ENCODE peak calls at places on chromosomes 2 and 18, in seven cellular contexts. D is suprapubic skin, C is tibial nerve, N is A549, O is sigmoid colon, K is transverse colon, R is K562. A is an unnamed sample.
A peak's percentile ranks its signal among the peaks of the same experiment; 100 is the strongest.

GRCh38 chr2:24491626-24492282 is 700 bp downstream of the NCOA1 start:
- DNase-seq in D (peak; percentile 80), C (peak; percentile 21), N (peak; percentile 52), O (peak; percentile 79), K (peak; percentile 51), R (peak; percentile 67), A (peak; percentile 65)

GRCh38 chr2:64595397-64596160 is 58.1 kb downstream of the SERTAD2 start:
- DNase-seq in D (no peak), C (no peak), N (no peak), O (no peak), K (peak; percentile 34), R (peak; percentile 32), A (no peak)

GRCh38 chr2:217054791-217055190 is 194.9 kb upstream of the TNP1 start:
- DNase-seq in D (no peak), C (no peak), N (no peak), O (no peak), K (no peak), R (no peak), A (no peak)

GRCh38 chr2:66938471-66938967 is 458.6 kb upstream of the ETAA1 start:
- DNase-seq in D (no peak), C (no peak), N (no peak), O (no peak), K (no peak), R (no peak), A (no peak)

GRCh38 chr2:128446049-128446811 is 127.6 kb upstream of the HS6ST1 start:
- DNase-seq in D (peak; percentile 69), C (no peak), N (no peak), O (peak; percentile 46), K (no peak), R (no peak), A (no peak)

GRCh38 chr2:238601433-238602222 is 174.9 kb downstream of the ASB1 start:
- DNase-seq in D (no peak), C (peak; percentile 37), N (no peak), O (peak; percentile 92), K (peak; percentile 19), R (no peak), A (no peak)

GRCh38 chr2:234496835-234497591 is at the start of gene ARL4C:
- DNase-seq in D (no peak), C (no peak), N (no peak), O (peak; percentile 80), K (peak; percentile 66), R (peak; percentile 85), A (no peak)

GRCh38 chr2:141035846-141036420 is 1094.9 kb downstream of the LRP1B start:
- DNase-seq in D (no peak), C (no peak), N (no peak), O (no peak), K (no peak), R (no peak), A (no peak)

GRCh38 chr18:78753240-78753639 is 226.4 kb upstream of the SALL3 start:
- DNase-seq in D (peak; percentile 65), C (no peak), N (no peak), O (no peak), K (no peak), R (no peak), A (no peak)

GRCh38 chr2:173401716-173402326 is 47.1 kb downstream of the CDCA7 start:
- DNase-seq in D (no peak), C (no peak), N (no peak), O (no peak), K (no peak), R (no peak), A (no peak)

GRCh38 chr18:58045265-58046086 is 1.4 kb downstream of the NEDD4L start:
- DNase-seq in D (peak; percentile 81), C (no peak), N (no peak), O (no peak), K (peak; percentile 78), R (no peak), A (peak; percentile 41)

DNA sequence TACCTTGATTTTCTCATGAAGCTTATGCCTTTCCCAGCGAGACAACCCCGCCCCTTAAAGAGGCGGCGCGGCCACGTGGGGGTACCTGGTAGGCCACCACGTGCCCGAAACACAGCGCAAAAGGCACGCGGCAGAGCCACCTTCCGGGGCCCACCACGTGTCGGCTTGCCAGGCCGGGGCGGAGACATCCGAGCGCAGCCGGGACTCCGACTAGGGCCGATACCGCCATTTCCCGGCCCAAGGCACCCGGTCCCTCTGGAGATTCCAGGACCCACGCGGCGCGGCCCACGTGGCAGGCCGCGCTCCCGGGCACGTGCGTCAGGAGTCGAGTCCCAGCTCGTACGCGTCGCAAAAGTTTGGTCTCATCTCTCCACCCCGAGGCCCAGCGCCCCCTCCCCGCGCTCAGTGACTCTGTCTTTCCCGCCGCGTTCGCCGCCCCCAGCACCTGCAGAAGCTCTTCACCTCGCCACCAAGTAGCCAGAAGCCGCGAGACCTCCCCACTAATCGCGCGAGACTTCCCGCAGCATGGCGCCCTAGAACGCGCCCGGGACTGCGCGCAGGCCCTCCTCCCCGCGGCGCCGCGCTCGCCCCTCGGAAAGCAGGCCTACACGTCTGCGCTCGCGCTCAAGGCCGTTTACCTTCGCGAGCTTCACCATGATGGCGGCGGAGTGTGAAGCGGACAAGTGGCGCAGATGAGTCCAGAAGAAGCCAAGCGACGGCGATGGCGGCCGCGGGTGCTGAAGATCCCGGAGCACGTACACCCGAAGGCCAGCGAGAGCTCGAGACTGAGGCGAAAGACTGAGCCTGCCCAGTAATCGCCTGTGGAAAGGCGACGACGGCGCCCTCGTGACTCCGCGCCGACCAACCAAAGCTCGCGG is at the start of gene NCL:
- DNase-seq in D (peak; percentile 91), C (peak; percentile 73), N (peak; percentile 46), O (peak; percentile 99), K (peak; percentile 99), R (peak; percentile 60), A (peak; percentile 84)
- TF ChIP-seq EP300 in D (no peak), C (no peak), N (no peak), O (no peak), K (no peak), R (no peak), A (no peak)

DNA sequence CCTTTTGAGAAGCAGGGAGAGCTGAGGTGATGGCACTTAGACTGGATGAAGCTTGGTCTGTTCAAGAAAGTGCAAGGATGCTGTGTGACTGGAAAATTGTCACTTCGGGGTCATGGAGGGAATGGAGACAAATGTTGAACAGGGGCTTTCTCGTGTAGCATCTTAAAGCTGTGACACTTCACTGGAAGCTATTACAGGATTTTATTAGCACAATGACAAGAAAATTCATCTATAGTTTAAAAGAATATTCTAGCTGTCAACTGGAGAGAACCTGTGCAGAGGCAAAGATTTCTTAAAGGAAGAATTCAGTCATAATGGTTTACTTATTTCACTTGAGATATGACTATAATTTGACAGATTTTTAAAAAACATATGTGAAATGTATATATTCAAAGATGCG is 963.9 kb upstream of the ZEB2 start:
- DNase-seq in D (no peak), C (no peak), N (no peak), O (no peak), K (no peak), R (no peak), A (no peak)
- TF ChIP-seq EP300 in D (no peak), C (no peak), N (no peak), O (no peak), K (no peak), R (no peak), A (no peak)

DNA sequence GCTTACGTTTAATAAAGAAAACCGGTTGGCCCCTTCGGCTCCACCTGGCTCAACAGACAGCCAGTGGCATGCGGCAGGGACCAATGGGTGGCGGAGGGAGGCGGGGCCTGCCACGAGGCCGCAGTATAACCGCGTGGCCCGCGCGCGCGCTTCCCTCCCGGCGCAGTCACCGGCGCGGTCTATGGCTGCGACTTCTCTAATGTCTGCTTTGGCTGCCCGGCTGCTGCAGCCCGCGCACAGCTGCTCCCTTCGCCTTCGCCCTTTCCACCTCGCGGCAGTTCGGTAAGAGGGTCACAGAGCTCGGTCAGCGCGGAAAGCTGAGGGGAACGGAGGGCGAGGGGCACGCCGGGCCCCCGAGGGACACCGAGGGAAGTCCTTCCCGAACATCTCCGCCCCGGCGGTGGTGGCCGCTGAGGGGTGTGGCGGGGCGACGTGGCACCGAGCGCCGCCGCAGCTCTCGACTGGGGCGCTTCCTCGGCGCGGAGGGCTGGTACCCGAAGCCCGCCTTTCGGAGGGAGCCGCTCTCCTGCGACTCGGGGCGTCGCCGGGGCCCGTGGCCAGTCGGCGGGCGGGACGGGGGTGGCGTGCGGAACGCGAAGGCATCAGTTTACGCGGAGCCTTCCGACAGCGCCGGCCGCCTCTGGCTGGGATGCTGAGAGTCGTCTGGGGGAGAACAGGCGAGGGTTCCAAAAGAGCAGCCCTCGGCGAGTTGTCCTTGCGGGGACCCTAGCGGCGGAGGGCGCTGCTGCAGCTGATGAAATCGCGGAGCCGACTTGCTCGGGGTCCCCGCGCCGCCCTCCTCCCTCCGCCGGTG is at the start of gene MTHFD2:
- DNase-seq in D (peak; percentile 93), C (peak; percentile 78), N (peak; percentile 100), O (peak; percentile 91), K (peak; percentile 94), R (peak; percentile 97), A (peak; percentile 76)
- TF ChIP-seq EP300 in D (no peak), C (no peak), N (peak; percentile 13), O (no peak), K (no peak), R (peak; percentile 58), A (no peak)

GRCh38 chr18:40346146-40346545 is 1608.9 kb upstream of the PIK3C3 start:
- DNase-seq in D (no peak), C (no peak), N (no peak), O (no peak), K (no peak), R (no peak), A (no peak)

GRCh38 chr18:40347261-40347660 is 1607.8 kb upstream of the PIK3C3 start:
- DNase-seq in D (no peak), C (no peak), N (no peak), O (no peak), K (no peak), R (no peak), A (no peak)

DNA sequence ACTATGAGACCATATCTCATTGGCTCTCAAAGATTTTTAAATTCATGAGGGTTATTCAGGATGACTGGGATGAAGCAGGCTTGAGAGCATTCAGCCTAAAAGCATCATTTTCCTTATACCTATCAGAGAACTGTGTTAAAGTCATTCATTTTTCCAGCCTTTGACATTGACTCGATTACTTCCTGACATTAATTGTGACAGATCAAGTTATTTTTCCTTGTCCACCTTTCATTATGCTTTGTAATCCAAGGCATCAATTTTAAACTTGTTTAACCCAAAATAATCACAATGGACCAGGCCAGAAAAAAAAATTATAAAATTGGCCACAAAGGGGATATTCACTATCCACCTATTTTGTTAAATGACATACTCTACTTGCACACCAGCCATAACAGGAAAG is 1606.8 kb upstream of the PIK3C3 start:
- DNase-seq in D (no peak), C (no peak), N (no peak), O (no peak), K (no peak), R (no peak), A (no peak)
- TF ChIP-seq EP300 in D (no peak), C (no peak), N (no peak), O (no peak), K (no peak), R (no peak), A (no peak)

DNA sequence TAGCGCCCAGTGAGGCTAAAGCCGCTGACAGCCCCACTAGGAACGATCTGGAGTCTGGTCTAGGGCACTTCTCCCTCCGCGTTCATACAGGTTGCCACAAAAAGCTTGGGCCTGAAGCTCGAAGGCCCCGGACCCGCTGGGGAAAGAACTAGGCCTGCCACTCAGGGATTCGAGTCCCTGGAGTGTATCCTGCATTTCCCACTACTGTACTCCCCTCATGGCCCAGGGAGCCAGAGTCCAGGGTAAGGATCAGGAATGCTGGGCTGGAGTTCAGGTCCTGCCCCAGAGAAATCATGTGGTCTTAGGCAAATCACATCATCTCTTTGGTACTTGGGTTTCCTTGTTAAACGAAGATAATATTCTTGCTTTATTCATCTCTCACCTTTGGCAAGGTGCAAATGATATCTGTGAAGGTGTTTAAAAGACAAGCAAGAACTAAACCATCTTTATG is 1.4 kb upstream of the ZFP36L2 start:
- DNase-seq in D (no peak), C (no peak), N (peak; percentile 89), O (no peak), K (no peak), R (peak; percentile 68), A (no peak)
- TF ChIP-seq EP300 in D (no peak), C (no peak), N (no peak), O (no peak), K (no peak), R (no peak), A (no peak)